ENCODE peak calls at places on chromosomes 2 and 18, in seven cellular contexts. G, Z, T, C, A, J and D are unnamed samples. For H3K9me3, the result is how much of the 10 kb centered on the place peaks cover.

GRCh38 chr2:40431600-40431955 is 20.3 kb downstream of the SLC8A1 start:
- DNase-seq in G (no peak), Z (no peak), T (no peak), C (no peak), A (peak), J (no peak), D (no peak)

GRCh38 chr2:31228717-31229116 is 5.2 kb upstream of the EHD3 start:
- DNase-seq in G (no peak), Z (no peak), T (no peak), C (no peak), A (no peak), J (peak), D (no peak)

GRCh38 chr2:80322337-80322920 is 17.9 kb upstream of the LRRTM1 start:
- DNase-seq in G (no peak), Z (no peak), T (no peak), C (no peak), A (no peak), J (peak), D (no peak)

GRCh38 chr2:239152239-239152915 is 248.4 kb downstream of the HDAC4 start:
- DNase-seq in G (no peak), Z (peak), T (no peak), C (no peak), A (peak), J (no peak), D (no peak)

GRCh38 chr18:36262971-36263370 is 34.5 kb upstream of the FHOD3 start:
- DNase-seq in G (no peak), Z (no peak), T (no peak), C (no peak), A (no peak), J (no peak), D (no peak)

GRCh38 chr2:73083886-73084792 is 12.6 kb upstream of the SFXN5 start:
- DNase-seq in G (peak), Z (no peak), T (no peak), C (no peak), A (no peak), J (no peak), D (no peak)

GRCh38 chr2:152385718-152386117 is 50.7 kb downstream of the FMNL2 start:
- DNase-seq in G (no peak), Z (no peak), T (no peak), C (no peak), A (no peak), J (no peak), D (no peak)

GRCh38 chr2:47520825-47521665 is 118.1 kb downstream of the MSH2 start:
- DNase-seq in G (peak), Z (peak), T (peak), C (peak), A (peak), J (peak), D (no peak)

GRCh38 chr2:128314348-128315121 is 4.1 kb downstream of the HS6ST1 start:
- DNase-seq in G (no peak), Z (peak), T (no peak), C (peak), A (peak), J (no peak), D (peak)

GRCh38 chr18:49668583-49669290 is 106.9 kb downstream of the LIPG start:
- DNase-seq in G (peak), Z (no peak), T (no peak), C (no peak), A (peak), J (no peak), D (no peak)

GRCh38 chr2:140580799-140581198 is 1550.0 kb downstream of the LRP1B start:
- DNase-seq in G (no peak), Z (no peak), T (no peak), C (no peak), A (no peak), J (no peak), D (no peak)

GRCh38 chr2:67234443-67234842 is 162.7 kb upstream of the ETAA1 start:
- DNase-seq in G (no peak), Z (no peak), T (peak), C (no peak), A (peak), J (peak), D (no peak)

GRCh38 chr2:137693521-137693920 is 270.8 kb upstream of the HNMT start:
- DNase-seq in G (no peak), Z (no peak), T (no peak), C (no peak), A (no peak), J (no peak), D (no peak)

GRCh38 chr2:25587361-25587760 is 86.0 kb downstream of the DTNB start:
- DNase-seq in G (peak), Z (no peak), T (no peak), C (no peak), A (no peak), J (no peak), D (no peak)

GRCh38 chr2:196238836-196239380 is 67.5 kb upstream of the STK17B start:
- DNase-seq in G (no peak), Z (no peak), T (no peak), C (no peak), A (no peak), J (no peak), D (no peak)

GRCh38 chr2:208673631-208674030 is 267.0 kb downstream of the PTH2R start:
- DNase-seq in G (no peak), Z (no peak), T (no peak), C (no peak), A (no peak), J (no peak), D (no peak)

GRCh38 chr2:191501390-191502168 is 176.4 kb upstream of the NABP1 start:
- DNase-seq in G (no peak), Z (no peak), T (no peak), C (no peak), A (no peak), J (no peak), D (no peak)

GRCh38 chr2:206614825-206615224 is 27.5 kb upstream of the FAM237A start:
- DNase-seq in G (no peak), Z (no peak), T (no peak), C (no peak), A (peak), J (no peak), D (no peak)

GRCh38 chr2:135850811-135851668 is 14.1 kb upstream of the LCT start:
- DNase-seq in G (no peak), Z (no peak), T (no peak), C (no peak), A (no peak), J (no peak), D (no peak)

GRCh38 chr2:99337931-99338580 is 867 bp downstream of the EIF5B start:
- DNase-seq in G (no peak), Z (no peak), T (no peak), C (no peak), A (no peak), J (no peak), D (no peak)

GRCh38 chr18:42373584-42373983 is 418.6 kb downstream of the PIK3C3 start:
- DNase-seq in G (no peak), Z (no peak), T (no peak), C (no peak), A (no peak), J (no peak), D (no peak)

GRCh38 chr18:78406743-78407455 is 572.7 kb upstream of the SALL3 start:
- DNase-seq in G (no peak), Z (peak), T (no peak), C (no peak), A (no peak), J (no peak), D (no peak)

GRCh38 chr2:37874470-37874869 is 50.6 kb upstream of the RMDN2 start:
- DNase-seq in G (no peak), Z (no peak), T (no peak), C (no peak), A (no peak), J (no peak), D (no peak)

GRCh38 chr2:188085421-188085820 is 206.3 kb upstream of the GULP1 start:
- DNase-seq in G (no peak), Z (no peak), T (no peak), C (no peak), A (no peak), J (no peak), D (no peak)

GRCh38 chr2:43228782-43229659 is 2.6 kb upstream of the ZFP36L2 start:
- DNase-seq in G (peak), Z (no peak), T (no peak), C (no peak), A (no peak), J (no peak), D (no peak)

GRCh38 chr18:57976230-57976773 is 67.7 kb upstream of the NEDD4L start:
- DNase-seq in G (no peak), Z (no peak), T (no peak), C (no peak), A (no peak), J (no peak), D (no peak)

GRCh38 chr18:62751341-62751821 is 36.0 kb downstream of the PHLPP1 start:
- DNase-seq in G (peak), Z (no peak), T (peak), C (no peak), A (no peak), J (peak), D (no peak)

GRCh38 chr2:42842418-42842817 is 50.0 kb upstream of the HAAO start:
- DNase-seq in G (no peak), Z (no peak), T (no peak), C (no peak), A (no peak), J (no peak), D (no peak)

GRCh38 chr18:58272779-58273500 is 228.9 kb downstream of the NEDD4L start:
- DNase-seq in G (no peak), Z (no peak), T (no peak), C (no peak), A (no peak), J (no peak), D (no peak)

GRCh38 chr2:102112692-102113665 is 29.6 kb upstream of the IL1R1 start:
- DNase-seq in G (no peak), Z (no peak), T (no peak), C (no peak), A (no peak), J (no peak), D (no peak)

GRCh38 chr2:216516730-216517350 is 18.2 kb downstream of the RPL37A start:
- DNase-seq in G (no peak), Z (no peak), T (no peak), C (no peak), A (no peak), J (no peak), D (no peak)

GRCh38 chr2:208015475-208015874 is 9.9 kb downstream of the PLEKHM3 start:
- DNase-seq in G (no peak), Z (no peak), T (no peak), C (no peak), A (no peak), J (no peak), D (no peak)

GRCh38 chr2:78020500-78020899 is 498.3 kb upstream of the LRRTM4 start:
- DNase-seq in G (no peak), Z (no peak), T (no peak), C (no peak), A (no peak), J (no peak), D (no peak)

GRCh38 chr2:86499326-86499725 is 58.2 kb downstream of the KDM3A start:
- DNase-seq in G (no peak), Z (no peak), T (no peak), C (no peak), A (no peak), J (no peak), D (no peak)
- H3K9me3 ChIP-seq in G (under half), Z (under half), T (under half), C (under half), A (under half), J (under half), D (under half)

GRCh38 chr18:56034954-56035353 is 447.0 kb upstream of the TCF4 start:
- DNase-seq in G (no peak), Z (no peak), T (no peak), C (no peak), A (no peak), J (no peak), D (peak)
- H3K9me3 ChIP-seq in G (under half), Z (half or more), T (under half), C (under half), A (under half), J (under half), D (under half)

GRCh38 chr18:79898952-79899608 is 52.4 kb downstream of the SLC66A2 start:
- DNase-seq in G (no peak), Z (no peak), T (no peak), C (no peak), A (no peak), J (peak), D (no peak)

GRCh38 chr18:79899609-79900435 is 51.6 kb downstream of the SLC66A2 start:
- DNase-seq in G (no peak), Z (no peak), T (no peak), C (peak), A (no peak), J (peak), D (no peak)

GRCh38 chr18:79900610-79901570 is 50.6 kb downstream of the SLC66A2 start:
- DNase-seq in G (no peak), Z (no peak), T (no peak), C (peak), A (no peak), J (no peak), D (no peak)

GRCh38 chr18:79897940-79898625 is 53.4 kb downstream of the SLC66A2 start:
- DNase-seq in G (no peak), Z (no peak), T (no peak), C (no peak), A (no peak), J (no peak), D (no peak)

DNA sequence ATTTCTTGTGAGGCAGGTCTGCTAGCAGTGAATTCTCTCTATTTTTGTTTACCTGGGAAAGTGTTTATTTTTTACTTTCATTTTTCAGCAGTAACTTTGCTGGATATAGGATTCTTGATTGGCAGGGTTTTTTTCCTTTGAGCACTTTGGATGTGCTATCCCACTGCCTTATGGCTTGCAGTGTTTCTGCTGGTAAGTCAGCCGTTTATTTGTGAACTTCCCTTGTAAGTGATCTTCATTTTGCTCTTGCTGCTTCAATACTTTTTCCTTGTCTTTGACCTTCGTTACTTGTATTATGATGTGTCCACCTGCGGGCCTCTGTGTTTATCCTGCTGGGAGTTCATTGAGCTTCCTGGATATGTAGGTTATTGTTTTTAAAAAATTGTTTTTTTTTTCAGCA is 54.7 kb downstream of the SLC66A2 start:
- DNase-seq in G (no peak), Z (no peak), T (no peak), C (no peak), A (no peak), J (no peak), D (no peak)
- H3K9me3 ChIP-seq in G (under half), Z (half or more), T (under half), C (under half), A (under half), J (half or more), D (half or more)

GRCh38 chr2:89780318-89780717 is 1088.8 kb downstream of the RPIA start:
- DNase-seq in G (no peak), Z (no peak), T (no peak), C (no peak), A (no peak), J (no peak), D (no peak)

GRCh38 chr2:89784960-89785359 is 1093.5 kb downstream of the RPIA start:
- DNase-seq in G (no peak), Z (no peak), T (no peak), C (no peak), A (no peak), J (no peak), D (no peak)

GRCh38 chr2:89781962-89782361 is 1090.5 kb downstream of the RPIA start:
- DNase-seq in G (no peak), Z (no peak), T (no peak), C (no peak), A (no peak), J (no peak), D (no peak)
- H3K9me3 ChIP-seq in G (under half), Z (half or more), T (under half), C (under half), A (under half), J (half or more), D (under half)

GRCh38 chr18:72206814-72207213 is 337.3 kb downstream of the CBLN2 start:
- DNase-seq in G (no peak), Z (no peak), T (no peak), C (no peak), A (no peak), J (no peak), D (no peak)

GRCh38 chr18:72207280-72207679 is 336.9 kb downstream of the CBLN2 start:
- DNase-seq in G (peak), Z (no peak), T (no peak), C (no peak), A (no peak), J (no peak), D (no peak)

DNA sequence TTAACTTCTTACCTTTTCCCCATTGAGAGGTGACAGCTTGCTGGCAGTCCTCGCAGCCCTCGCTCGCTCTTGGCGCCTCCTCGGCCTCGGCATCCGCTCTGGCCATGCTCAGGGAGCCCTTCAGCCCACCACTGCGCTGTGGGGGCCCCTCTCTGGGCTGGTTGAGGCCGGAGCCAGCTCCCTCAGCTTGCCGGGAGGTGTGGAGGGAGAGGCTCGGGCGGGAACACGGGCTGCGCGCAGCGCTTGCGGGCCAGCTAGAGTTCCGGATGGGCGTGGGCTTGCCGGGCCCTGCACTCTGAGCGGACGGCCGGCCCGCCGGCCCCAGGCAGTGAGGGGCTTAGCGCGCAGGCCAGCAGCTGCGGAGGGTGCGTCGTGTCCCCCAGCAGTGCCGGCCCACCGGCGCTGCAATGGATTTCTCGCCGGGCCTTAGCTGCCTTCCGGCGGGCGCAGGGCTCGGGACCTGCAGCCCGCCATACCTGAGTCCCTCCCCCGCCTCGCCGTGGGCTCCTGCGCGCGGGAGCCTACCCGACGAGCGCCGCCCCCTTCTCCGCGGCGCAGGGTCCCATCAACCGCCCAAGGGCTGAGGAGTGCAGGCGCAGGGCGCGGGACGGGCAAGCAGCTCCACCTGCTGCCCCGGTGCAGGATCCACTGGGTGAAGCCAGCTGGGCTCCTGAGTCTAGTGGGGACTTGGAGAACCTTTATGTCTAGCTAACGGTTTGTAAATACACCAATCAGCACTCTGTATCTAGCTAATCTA is 335.0 kb downstream of the CBLN2 start:
- DNase-seq in G (no peak), Z (no peak), T (no peak), C (peak), A (no peak), J (no peak), D (no peak)
- H3K9me3 ChIP-seq in G (under half), Z (under half), T (under half), C (under half), A (under half), J (under half), D (under half)